ENCODE peak calls at places on chromosomes 11 and 22, in nine cellular contexts. K, N, H, F, U, M, O, L and G are unnamed samples.

GRCh38 chr22:50626314-50626855 is 1.6 kb downstream of the ARSA start:
- DNase-seq in K (peak), F (no peak), U (no peak), H (peak), O (no peak), N (no peak), L (no peak), M (peak), G (no peak)

GRCh38 chr11:116935089-116935488 is 97.7 kb upstream of the APOA1 start:
- DNase-seq in U (no peak), F (no peak), O (no peak), K (no peak), H (no peak), M (no peak), L (no peak), N (no peak), G (no peak)

GRCh38 chr11:126113515-126113957 is 50.9 kb upstream of the CDON start:
- DNase-seq in L (peak), N (no peak), O (peak), H (peak), M (no peak), F (peak), K (peak), U (no peak), G (no peak)

GRCh38 chr22:45997775-45998637 is 21.0 kb upstream of the WNT7B start:
- DNase-seq in O (no peak), L (peak), F (no peak), H (peak), N (no peak), K (no peak), U (no peak), M (no peak), G (no peak)

GRCh38 chr11:115678942-115679341 is 174.7 kb upstream of the CADM1 start:
- DNase-seq in L (no peak), U (no peak), N (no peak), H (no peak), O (peak), K (peak), F (no peak), M (no peak), G (no peak)

GRCh38 chr11:10941429-10941828 is 83.6 kb upstream of the ZBED5 start:
- DNase-seq in M (no peak), N (no peak), O (no peak), L (no peak), F (no peak), U (no peak), H (no peak), K (no peak), G (no peak)

GRCh38 chr11:75492181-75492820 is 33.4 kb downstream of the GDPD5 start:
- DNase-seq in H (no peak), F (no peak), N (peak), K (no peak), L (no peak), M (no peak), U (no peak), O (no peak), G (peak)

GRCh38 chr11:19474954-19475811 is 234.4 kb upstream of the E2F8 start:
- DNase-seq in L (no peak), N (no peak), K (no peak), M (no peak), F (no peak), O (no peak), U (no peak), H (no peak), G (no peak)

GRCh38 chr11:131391161-131391560 is 20.7 kb downstream of the NTM start:
- DNase-seq in M (no peak), F (no peak), O (no peak), K (no peak), U (no peak), L (no peak), N (no peak), H (no peak), G (no peak)

GRCh38 chr22:27993201-27993635 is 74.2 kb upstream of the PITPNB start:
- DNase-seq in O (no peak), U (peak), N (no peak), M (no peak), K (no peak), L (no peak), H (peak), F (no peak), G (no peak)

GRCh38 chr11:2789791-2790580 is 90.2 kb upstream of the KCNQ1OT1 start:
- DNase-seq in O (no peak), M (peak), U (peak), F (no peak), K (no peak), L (peak), N (no peak), H (peak), G (no peak)

GRCh38 chr11:95734009-95734572 is 55.5 kb downstream of the FAM76B start:
- DNase-seq in K (peak), L (no peak), N (no peak), M (no peak), U (no peak), H (no peak), F (no peak), O (no peak), G (no peak)

GRCh38 chr11:44744160-44744559 is 17.4 kb downstream of the TSPAN18 start:
- DNase-seq in N (no peak), M (no peak), L (no peak), K (no peak), F (no peak), H (no peak), U (no peak), O (no peak), G (no peak)

GRCh38 chr11:31887180-31887579 is 76.1 kb upstream of the PAX6 start:
- DNase-seq in N (no peak), M (no peak), H (no peak), K (no peak), U (peak), F (no peak), L (no peak), O (peak), G (no peak)

GRCh38 chr11:66492161-66492865 is 12.1 kb downstream of the DPP3 start:
- DNase-seq in K (no peak), F (no peak), O (no peak), N (no peak), L (no peak), M (no peak), H (no peak), U (no peak), G (no peak)

GRCh38 chr11:83280256-83280655 is 5.9 kb downstream of the CCDC90B start:
- DNase-seq in O (no peak), L (no peak), H (no peak), U (no peak), F (no peak), M (no peak), K (no peak), N (no peak), G (no peak)

GRCh38 chr11:110251837-110252236 is 44.6 kb downstream of the RDX start:
- DNase-seq in U (no peak), O (peak), M (no peak), L (no peak), F (peak), H (no peak), K (no peak), N (no peak), G (no peak)

GRCh38 chr11:32433249-32434115 is 1.9 kb downstream of the WT1 start:
- DNase-seq in U (no peak), L (no peak), N (no peak), O (no peak), F (no peak), K (no peak), M (no peak), H (no peak), G (no peak)

GRCh38 chr11:41534861-41535260 is 75.4 kb upstream of the LRRC4C start:
- DNase-seq in H (no peak), M (no peak), O (no peak), K (no peak), N (no peak), L (no peak), F (no peak), U (no peak), G (no peak)

GRCh38 chr22:49269928-49270327 is 557.7 kb downstream of the BRD1 start:
- DNase-seq in U (no peak), L (no peak), M (no peak), F (no peak), O (no peak), H (no peak), K (no peak), N (no peak), G (no peak)

GRCh38 chr11:68014966-68015447 is 4.9 kb downstream of the ALDH3B1 start:
- DNase-seq in F (no peak), L (no peak), K (no peak), U (no peak), N (no peak), H (no peak), M (no peak), O (no peak), G (no peak)

GRCh38 chr11:68016904-68017817 is 7.0 kb downstream of the ALDH3B1 start:
- DNase-seq in M (no peak), F (no peak), K (peak), O (peak), U (peak), N (no peak), H (no peak), L (no peak), G (no peak)

GRCh38 chr11:68015467-68015866 is 5.3 kb downstream of the ALDH3B1 start:
- DNase-seq in N (no peak), M (no peak), O (no peak), K (no peak), L (no peak), F (no peak), H (no peak), U (no peak), G (no peak)

GRCh38 chr11:68017858-68018729 is 8.0 kb downstream of the ALDH3B1 start:
- DNase-seq in O (peak), H (no peak), F (no peak), K (no peak), L (no peak), U (no peak), N (no peak), M (no peak), G (no peak)

DNA sequence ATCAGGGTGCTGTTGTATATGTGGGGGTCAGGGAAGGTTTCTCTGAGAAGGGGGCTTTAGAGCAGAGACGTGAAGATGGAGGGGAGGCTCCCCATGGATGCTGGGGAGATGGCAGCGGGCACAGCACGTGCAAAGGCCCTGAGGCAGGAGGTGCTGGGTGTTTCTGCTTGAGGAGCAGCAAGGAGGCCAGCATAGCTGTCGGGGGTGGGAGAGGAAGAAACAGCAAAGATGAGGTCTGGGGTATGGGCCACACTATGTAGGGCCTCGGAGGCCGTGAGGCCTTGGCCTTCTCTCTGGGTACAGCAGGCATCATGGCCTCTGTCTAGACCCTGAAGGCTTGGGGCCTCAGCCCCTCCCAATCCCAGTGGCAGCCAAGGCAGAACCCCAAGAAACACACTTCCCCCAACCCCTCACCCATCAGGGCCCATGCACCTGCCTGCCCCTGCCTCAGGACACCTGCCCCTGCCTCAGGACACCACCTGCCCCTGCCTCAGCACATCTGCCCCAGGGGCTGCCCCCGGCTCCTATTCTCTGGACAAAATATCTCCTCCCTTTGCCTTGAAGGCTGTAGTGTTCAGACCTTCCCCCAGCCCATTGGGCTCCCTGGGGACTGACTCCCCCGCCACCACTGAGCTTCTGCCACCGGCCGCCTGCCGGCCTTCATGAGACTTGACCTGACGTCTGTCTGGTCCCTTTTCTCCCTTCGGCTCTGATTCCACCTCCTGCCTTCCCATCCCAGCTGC is 6.2 kb downstream of the ALDH3B1 start:
- DNase-seq in F (no peak), U (peak), H (no peak), L (no peak), N (no peak), K (no peak), M (no peak), O (no peak), G (no peak)
- TF ChIP-seq CTCF in F (peak), U (peak), H (no peak), L (no peak), N (no peak), K (no peak), M (no peak), O (no peak), G (no peak)

DNA sequence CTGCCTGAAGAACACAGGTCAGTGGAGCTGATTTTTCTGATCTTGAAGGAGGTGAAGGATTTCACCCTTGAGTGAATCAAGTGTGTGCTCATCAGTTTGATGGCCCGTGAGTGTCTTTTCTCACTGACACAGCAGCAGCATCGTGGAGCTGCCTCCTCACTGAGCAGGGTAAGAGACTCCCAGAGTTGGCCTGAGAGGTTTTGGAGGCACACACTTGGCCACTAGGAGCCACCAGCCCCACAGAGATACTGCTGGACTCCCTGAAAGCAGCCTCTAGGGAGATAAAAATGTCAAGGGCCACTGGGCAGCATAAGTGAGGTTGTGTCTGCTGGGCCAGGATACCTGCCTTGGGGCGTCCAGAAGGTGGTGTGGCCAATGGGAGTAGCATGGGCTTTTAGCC is 245.4 kb downstream of the GRIK4 start:
- DNase-seq in U (no peak), H (no peak), O (no peak), L (no peak), F (no peak), K (no peak), M (no peak), N (no peak), G (no peak)
- TF ChIP-seq CTCF in U (no peak), H (no peak), O (no peak), L (no peak), F (no peak), K (no peak), M (no peak), N (no peak), G (no peak)

GRCh38 chr11:9613118-9613829 is 39.8 kb downstream of the WEE1 start:
- DNase-seq in O (peak), M (peak), N (peak), L (peak), U (peak), H (peak), K (peak), F (peak), G (peak)
- TF ChIP-seq CTCF in O (peak), M (peak), N (peak), L (peak), U (peak), H (peak), K (peak), F (peak), G (peak)

DNA sequence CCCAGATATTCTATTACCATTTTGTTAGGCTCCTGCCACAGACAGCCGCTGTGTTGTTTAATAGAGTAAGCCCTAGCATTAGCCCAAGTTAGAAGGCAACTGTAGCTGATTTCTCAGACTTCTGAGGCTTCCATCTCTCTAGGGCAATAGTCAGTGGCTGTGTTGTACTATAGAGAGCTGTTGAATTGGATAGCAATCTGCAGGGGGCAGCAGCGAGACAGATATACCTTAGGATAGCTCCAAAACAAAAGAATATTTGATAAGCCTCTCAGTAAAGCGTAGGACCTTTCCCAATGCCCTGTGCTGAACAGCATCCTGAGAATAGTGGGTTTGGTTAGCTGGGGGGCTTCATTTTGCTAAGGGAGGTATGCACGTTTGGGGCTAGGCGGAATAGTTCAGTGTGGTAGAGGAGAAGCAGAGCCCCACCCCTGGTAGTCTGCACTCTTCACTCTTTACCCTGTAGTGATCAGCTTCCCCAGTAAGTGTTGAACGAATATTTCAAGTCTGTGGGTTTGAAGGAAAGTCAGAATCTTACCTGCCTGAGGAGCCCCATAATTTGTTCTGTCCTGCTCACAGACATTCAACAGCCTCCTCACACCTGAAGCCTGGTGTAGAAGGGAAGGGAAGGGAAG is 515.1 kb downstream of the INSC start:
- DNase-seq in N (no peak), H (no peak), U (peak), M (no peak), L (peak), O (peak), F (peak), K (peak), G (no peak)
- TF ChIP-seq CTCF in N (no peak), H (peak), U (peak), M (no peak), L (peak), O (no peak), F (peak), K (peak), G (no peak)